ENCODE peak calls at places on chromosome 17, in six cellular contexts. N, Q, W, Z, K and L are unnamed samples.

GRCh38 chr17:49193513-49194296 is 16.7 kb downstream of the GNGT2 start:
- DNase-seq in N (no peak), Z (peak), W (peak), Q (peak), K (no peak), L (peak)

GRCh38 chr17:7587831-7588230 is 2.1 kb downstream of the SOX15 start:
- DNase-seq in N (no peak), Z (no peak), W (no peak), Q (peak), K (no peak), L (no peak)

GRCh38 chr17:33438578-33438977 is 145.5 kb upstream of the ASIC2 start:
- DNase-seq in W (no peak), N (no peak), Z (no peak), Q (peak), K (no peak), L (no peak)

GRCh38 chr17:8123695-8124349 is at the start of gene HES7:
- DNase-seq in Q (peak), Z (peak), N (no peak), W (peak), K (no peak), L (no peak)

GRCh38 chr17:43545383-43545632 is 832 bp downstream of the ETV4 start:
- DNase-seq in Z (peak), N (no peak), K (no peak), W (no peak), Q (no peak), L (no peak)

GRCh38 chr17:75239214-75239613 is 22.2 kb downstream of the GGA3 start:
- DNase-seq in W (no peak), K (no peak), N (no peak), Z (no peak), Q (no peak), L (no peak)

GRCh38 chr17:5509482-5509881 is 23.1 kb downstream of the MIS12 start:
- DNase-seq in W (no peak), N (no peak), K (no peak), Z (peak), Q (no peak), L (peak)

GRCh38 chr17:65783845-65784334 is 222.4 kb upstream of the AXIN2 start:
- DNase-seq in W (no peak), N (no peak), Q (no peak), Z (peak), K (no peak), L (peak)

GRCh38 chr17:59513934-59514841 is 51.2 kb upstream of the DHX40 start:
- DNase-seq in N (no peak), K (no peak), Q (no peak), W (peak), Z (peak), L (peak)

GRCh38 chr17:79216826-79217225 is 142.2 kb downstream of the ENGASE start:
- DNase-seq in W (no peak), K (no peak), Q (no peak), N (no peak), Z (no peak), L (no peak)

GRCh38 chr17:82414548-82415281 is 3.4 kb upstream of the HEXD start:
- DNase-seq in Z (peak), K (no peak), N (no peak), Q (peak), W (peak), L (peak)
- H3K27ac ChIP-seq in Z (no peak), K (no peak), N (no peak), Q (no peak), W (no peak), L (no peak)

GRCh38 chr17:20225162-20226115 is 216.3 kb downstream of the SPECC1 start:
- DNase-seq in Q (no peak), K (no peak), W (no peak), N (no peak), Z (no peak), L (no peak)

GRCh38 chr17:20224379-20224778 is 215.2 kb downstream of the SPECC1 start:
- DNase-seq in Q (no peak), Z (no peak), N (no peak), K (no peak), W (no peak), L (no peak)

GRCh38 chr17:20228860-20229259 is 219.7 kb downstream of the SPECC1 start:
- DNase-seq in W (no peak), Z (peak), N (no peak), K (no peak), Q (no peak), L (no peak)

GRCh38 chr17:20228410-20228809 is 219.3 kb downstream of the SPECC1 start:
- DNase-seq in N (no peak), K (no peak), W (no peak), Q (no peak), Z (no peak), L (no peak)

DNA sequence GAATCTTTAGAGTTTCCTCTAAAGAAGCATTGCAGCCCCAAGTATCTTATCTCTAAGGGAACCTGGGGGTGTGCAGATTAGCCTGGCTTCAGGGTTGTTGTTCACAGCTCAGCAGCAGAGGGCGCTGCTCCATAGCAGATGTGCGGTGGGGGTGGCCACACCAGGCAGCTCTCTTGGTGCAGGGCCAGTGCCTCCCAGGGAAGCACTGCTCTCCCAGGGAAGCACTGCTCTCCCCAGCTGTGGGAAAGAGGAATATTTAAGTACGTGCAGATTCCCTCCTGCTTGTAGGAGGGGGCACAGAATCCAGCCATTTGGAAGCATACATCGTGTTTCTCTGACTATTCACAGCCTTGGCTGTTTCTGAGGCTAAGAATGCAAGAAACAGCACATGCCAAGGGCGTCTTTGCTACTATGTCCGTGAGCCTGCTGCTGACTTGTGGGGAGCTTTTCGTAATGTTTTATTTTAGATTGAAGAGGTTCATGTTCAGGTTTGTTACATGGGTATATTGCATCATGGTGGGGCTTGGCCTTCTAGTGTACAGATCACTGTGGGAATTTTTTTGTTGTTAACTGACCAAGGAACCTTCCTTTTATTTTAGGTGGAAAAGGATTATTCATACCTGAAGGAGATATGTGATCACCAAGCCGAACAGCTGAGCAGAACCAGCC is 217.8 kb downstream of the SPECC1 start:
- DNase-seq in N (no peak), W (peak), Z (peak), K (peak), Q (peak), L (peak)
- TF ChIP-seq CTCF in N (peak), W (peak), Z (peak), K (peak), Q (peak), L (peak)

GRCh38 chr17:28372203-28372944 is 880 bp downstream of the SARM1 start:
- DNase-seq in Q (no peak), K (no peak), Z (peak), W (peak), N (no peak), L (no peak)
- H3K4me3 ChIP-seq in Q (peak), K (peak), Z (peak), W (peak), N (peak), L (peak)

GRCh38 chr17:68599091-68599872 is 1.9 kb downstream of the FAM20A start:
- DNase-seq in Q (peak), W (no peak), N (no peak), Z (no peak), K (no peak), L (no peak)

GRCh38 chr17:68598545-68598961 is 2.6 kb downstream of the FAM20A start:
- DNase-seq in Z (no peak), Q (no peak), K (no peak), N (no peak), W (no peak), L (no peak)

GRCh38 chr17:68600881-68601564 is at the start of gene FAM20A:
- DNase-seq in Q (peak), K (no peak), W (peak), Z (no peak), N (no peak), L (no peak)

GRCh38 chr17:68600123-68600880 is 865 bp downstream of the FAM20A start:
- DNase-seq in Q (peak), Z (no peak), W (peak), K (no peak), N (no peak), L (no peak)

GRCh38 chr17:68599873-68600122 is 1.4 kb downstream of the FAM20A start:
- DNase-seq in N (no peak), W (no peak), K (no peak), Q (no peak), Z (no peak), L (no peak)
- H3K27ac ChIP-seq in N (peak), W (no peak), K (peak), Q (no peak), Z (no peak), L (no peak)

GRCh38 chr17:50863221-50863843 is 2.8 kb downstream of the TOB1 start:
- DNase-seq in K (no peak), N (no peak), W (peak), Q (peak), Z (no peak), L (no peak)
- TF ChIP-seq CTCF in K (peak), N (peak), W (peak), Q (peak), Z (peak), L (peak)

GRCh38 chr17:77229786-77230435 is 89.1 kb downstream of the SEC14L1 start:
- DNase-seq in Q (no peak), N (no peak), Z (no peak), K (no peak), W (no peak), L (no peak)
- H3K4me3 ChIP-seq in Q (no peak), N (no peak), Z (no peak), K (no peak), W (no peak), L (no peak)

GRCh38 chr17:81025065-81025751 is 9.7 kb upstream of the BAIAP2 start:
- DNase-seq in Z (no peak), Q (no peak), W (no peak), N (no peak), K (no peak), L (no peak)
- H3K27ac ChIP-seq in Z (no peak), Q (no peak), W (no peak), N (no peak), K (no peak), L (no peak)

DNA sequence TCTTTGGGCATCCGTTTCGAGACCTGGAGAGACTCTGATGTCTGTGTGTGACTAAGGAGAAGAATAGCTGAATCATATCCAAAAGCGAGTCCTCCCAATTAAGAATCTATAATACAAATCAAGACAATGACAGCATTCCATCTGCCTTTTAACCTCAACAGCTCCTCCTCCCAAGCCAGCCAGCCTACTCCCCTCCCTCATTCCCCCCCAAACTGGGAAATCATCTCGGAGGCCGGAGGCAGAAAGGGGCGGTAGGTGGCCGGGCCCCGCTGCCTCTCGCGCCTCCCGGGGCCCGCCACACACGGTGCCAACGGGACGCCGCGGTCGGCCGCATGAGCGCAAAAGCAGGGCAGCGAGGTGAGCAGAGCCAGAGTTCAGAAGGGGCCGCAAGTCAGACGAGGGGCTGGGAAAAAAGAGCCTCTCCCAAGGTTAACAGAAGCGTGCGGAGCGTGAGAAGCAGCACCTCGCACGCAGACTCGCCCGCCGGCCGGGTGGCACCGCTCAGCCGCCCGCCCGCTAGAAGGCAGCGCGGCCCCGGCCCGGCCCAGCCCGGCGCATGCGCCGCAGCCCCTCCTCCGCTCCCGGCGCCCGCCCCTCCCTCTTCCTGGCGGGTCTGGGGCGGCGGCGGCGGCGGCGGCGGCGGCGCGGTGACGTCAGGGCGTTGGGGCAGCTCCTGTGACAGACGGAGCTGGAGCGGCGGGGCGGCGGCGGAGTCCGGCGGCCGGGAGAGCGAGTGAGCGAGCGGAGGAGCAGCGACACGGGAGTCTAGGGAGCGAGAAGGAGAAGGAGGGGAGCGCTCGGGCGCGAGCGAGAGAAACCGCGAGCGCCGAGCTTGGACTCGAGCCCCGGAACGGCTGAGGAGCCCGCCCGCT is at the start of gene PAFAH1B1:
- DNase-seq in Z (peak), W (peak), Q (peak), N (peak), K (peak), L (peak)
- TF ChIP-seq CTCF in Z (peak), W (peak), Q (no peak), N (peak), K (no peak), L (no peak)